ENCODE peak calls at places on chromosomes 4 and X, in seven cellular contexts. X is epithelial cell of esophagus, Q is foreskin fibroblast, J is GM20000, L is Calu3, H is tibial artery, P is upper lobe of right lung. G is an unnamed sample.

GRCh38 chr4:121147923-121148443 is 16.1 kb downstream of the TNIP3 start:
- DNase-seq in X (no peak), Q (no peak), J (no peak), L (no peak), H (no peak), P (no peak), G (no peak)

GRCh38 chrX:15465896-15466651 is 27.1 kb downstream of the PIR start:
- DNase-seq in X (no peak), Q (peak; percentile 9), J (no peak), L (peak; percentile 3), H (no peak), P (no peak), G (no peak)

GRCh38 chr4:8071741-8072140 is 86.9 kb downstream of the ABLIM2 start:
- DNase-seq in X (no peak), Q (no peak), J (no peak), L (no peak), H (no peak), P (no peak), G (no peak)

GRCh38 chr4:23889814-23890269 is at the start of gene PPARGC1A:
- DNase-seq in X (peak; percentile 40), Q (no peak), J (no peak), L (peak; percentile 37), H (peak; percentile 84), P (peak; percentile 68), G (no peak)

GRCh38 chr4:13522282-13523104 is 21.8 kb downstream of the NKX3-2 start:
- DNase-seq in X (no peak), Q (no peak), J (peak; percentile 8), L (no peak), H (no peak), P (peak; percentile 57), G (no peak)

GRCh38 chrX:11786862-11787261 is 28.8 kb downstream of the MSL3 start:
- DNase-seq in X (peak; percentile 42), Q (no peak), J (no peak), L (no peak), H (no peak), P (no peak), G (no peak)

GRCh38 chr4:54998991-54999390 is 126.4 kb downstream of the KDR start:
- DNase-seq in X (peak; percentile 41), Q (peak; percentile 9), J (no peak), L (no peak), H (no peak), P (no peak), G (no peak)

GRCh38 chr4:144709793-144710525 is 64.0 kb downstream of the HHIP start:
- DNase-seq in X (peak; percentile 81), Q (peak; percentile 68), J (no peak), L (peak; percentile 48), H (no peak), P (no peak), G (no peak)

GRCh38 chr4:152327606-152328453 is 208.1 kb downstream of the FBXW7 start:
- DNase-seq in X (no peak), Q (no peak), J (no peak), L (no peak), H (no peak), P (no peak), G (no peak)

GRCh38 chrX:111914398-111915092 is 38.6 kb downstream of the TRPC5OS start:
- DNase-seq in X (peak; percentile 68), Q (no peak), J (no peak), L (peak; percentile 39), H (no peak), P (no peak), G (no peak)
- TF ChIP-seq CTCF in X (no peak), Q (no peak), J (no peak), L (no peak), H (no peak), P (no peak), G (no peak)

GRCh38 chr4:39435875-39436563 is 22.7 kb downstream of the RPL9 start:
- DNase-seq in X (no peak), Q (no peak), J (no peak), L (no peak), H (no peak), P (no peak), G (no peak)
- TF ChIP-seq CTCF in X (no peak), Q (no peak), J (no peak), L (no peak), H (no peak), P (no peak), G (no peak)

GRCh38 chrX:56784666-56785065 is 55.6 kb downstream of the NBDY start:
- DNase-seq in X (no peak), Q (no peak), J (no peak), L (no peak), H (peak; percentile 9), P (peak; percentile 2), G (no peak)

GRCh38 chrX:56783996-56784620 is 55.1 kb downstream of the NBDY start:
- DNase-seq in X (no peak), Q (no peak), J (no peak), L (no peak), H (no peak), P (peak; percentile 5), G (no peak)

GRCh38 chrX:56782362-56782761 is 53.3 kb downstream of the NBDY start:
- DNase-seq in X (no peak), Q (no peak), J (no peak), L (no peak), H (no peak), P (no peak), G (no peak)

GRCh38 chrX:56782791-56783449 is 53.9 kb downstream of the NBDY start:
- DNase-seq in X (no peak), Q (no peak), J (no peak), L (no peak), H (no peak), P (no peak), G (no peak)

GRCh38 chrX:56783450-56783831 is 54.4 kb downstream of the NBDY start:
- DNase-seq in X (no peak), Q (no peak), J (no peak), L (no peak), H (no peak), P (no peak), G (no peak)
- TF ChIP-seq CTCF in X (no peak), Q (no peak), J (no peak), L (no peak), H (no peak), P (no peak), G (no peak)

GRCh38 chrX:136339702-136340101 is 38.9 kb downstream of the ADGRG4 start:
- DNase-seq in X (no peak), Q (no peak), J (no peak), L (no peak), H (no peak), P (no peak), G (no peak)

DNA sequence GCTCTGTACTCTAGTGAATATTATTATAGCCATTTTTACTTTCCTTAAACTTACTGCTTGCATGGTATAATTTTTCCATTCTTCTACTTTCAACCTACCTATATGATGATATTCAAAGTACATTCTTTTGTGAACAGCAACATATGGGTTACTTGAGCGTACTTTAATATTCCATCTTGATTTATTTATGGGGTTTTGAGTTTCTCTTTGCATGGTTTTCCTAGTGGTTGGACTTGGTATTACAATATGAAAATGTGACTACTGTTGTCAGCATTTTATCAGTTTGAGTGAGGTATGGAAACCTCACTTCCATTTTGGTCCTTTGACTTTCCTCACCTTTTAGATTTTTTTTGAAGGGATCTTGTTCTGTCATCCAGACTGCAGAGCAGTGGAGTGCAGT is 35.9 kb downstream of the ADGRG4 start:
- DNase-seq in X (no peak), Q (no peak), J (no peak), L (no peak), H (no peak), P (no peak), G (no peak)
- TF ChIP-seq CTCF in X (no peak), Q (no peak), J (peak; percentile 8), L (peak; percentile 26), H (no peak), P (no peak), G (no peak)

DNA sequence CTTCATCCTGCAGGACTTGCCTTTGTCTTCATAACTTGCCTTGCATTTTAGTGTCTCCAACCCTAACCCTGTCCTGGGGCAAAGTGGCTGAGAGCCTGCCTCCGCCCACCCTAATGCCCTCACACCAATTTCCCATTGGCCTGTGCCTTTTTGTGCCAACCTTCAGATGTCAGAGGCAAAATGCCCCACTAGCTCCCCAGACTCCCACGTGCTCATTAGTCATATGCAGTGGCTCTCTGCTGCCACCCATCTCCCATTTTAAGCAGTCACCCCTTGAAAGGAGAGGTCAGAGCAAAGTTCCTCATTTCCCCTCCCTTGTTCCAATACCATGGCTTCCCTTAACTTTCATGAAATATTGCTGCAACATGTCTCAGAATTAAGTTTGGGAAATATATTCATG is 74.8 kb upstream of the PASD1 start:
- DNase-seq in X (peak; percentile 7), Q (no peak), J (peak; percentile 17), L (peak; percentile 4), H (no peak), P (no peak), G (no peak)
- TF ChIP-seq CTCF in X (peak; percentile 35), Q (no peak), J (no peak), L (no peak), H (no peak), P (peak; percentile 17), G (no peak)

DNA sequence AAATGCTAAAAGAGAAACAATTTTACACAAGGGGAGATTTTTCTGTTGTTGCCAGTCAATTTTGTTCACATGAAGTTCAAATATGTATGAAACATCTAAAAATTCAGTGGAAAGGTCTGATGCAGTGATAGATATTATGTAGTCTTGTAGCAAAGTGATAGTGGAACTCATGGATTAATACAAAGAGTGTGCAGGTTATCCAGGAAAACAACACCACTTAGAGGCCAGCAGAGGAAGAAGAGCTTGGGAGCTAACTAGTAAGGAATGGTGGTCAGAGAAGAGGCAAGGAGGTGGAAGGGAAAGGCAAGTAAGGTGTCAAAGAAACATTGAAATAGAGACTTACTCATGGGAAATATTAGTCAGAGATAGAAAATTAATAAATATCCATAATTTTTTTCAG is 395.6 kb downstream of the MAPK10 start:
- DNase-seq in X (no peak), Q (no peak), J (no peak), L (no peak), H (no peak), P (no peak), G (no peak)
- TF ChIP-seq CTCF in X (no peak), Q (peak; percentile 6), J (no peak), L (no peak), H (no peak), P (no peak), G (no peak)

DNA sequence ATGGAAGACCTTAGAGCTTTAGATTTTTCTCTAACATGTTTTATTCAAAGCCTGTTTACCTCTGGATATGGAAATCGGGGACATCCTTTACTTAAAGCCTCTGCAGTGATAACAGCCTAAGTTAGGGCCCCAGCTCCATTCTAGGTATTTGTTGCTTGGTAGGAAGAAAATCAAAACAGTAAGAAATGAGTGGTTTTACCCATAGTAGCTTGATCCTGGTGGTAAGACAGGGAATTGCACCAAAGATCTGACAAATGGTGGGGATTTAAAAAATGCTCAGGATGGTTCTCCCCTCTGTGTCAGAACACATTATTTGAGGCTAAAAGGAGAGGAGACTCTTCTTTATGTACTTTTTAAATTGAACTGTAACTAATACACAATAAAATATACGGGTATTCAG is 52.4 kb downstream of the AFF2 start:
- DNase-seq in X (peak; percentile 1), Q (no peak), J (no peak), L (no peak), H (no peak), P (no peak), G (no peak)
- TF ChIP-seq CTCF in X (peak; percentile 27), Q (no peak), J (no peak), L (peak; percentile 17), H (no peak), P (peak; percentile 5), G (no peak)

G was measured in activated B cell treated with CpG ODN at 0.5 μM for 24 hours.